ENCODE peak calls at places on chromosome 18, in seven cellular contexts. J, Y, W, I, H, O and B are unnamed samples.

GRCh38 chr18:70172225-70172624 is 33.3 kb downstream of the RTTN start:
- DNase-seq in H (peak; percentile 28), Y (no peak), J (no peak), W (no peak), I (no peak), O (peak; percentile 27), B (no peak)

GRCh38 chr18:1779587-1779986 is 791.7 kb downstream of the METTL4 start:
- DNase-seq in W (no peak), H (no peak), J (no peak), I (no peak), Y (no peak), O (no peak), B (no peak)

GRCh38 chr18:27844416-27844792 is 332.5 kb downstream of the CDH2 start:
- DNase-seq in O (no peak), Y (no peak), I (no peak), H (no peak), J (no peak), W (no peak), B (no peak)

GRCh38 chr18:25998461-25998860 is 92.0 kb downstream of the SS18 start:
- DNase-seq in H (peak; percentile 1), J (no peak), Y (no peak), I (no peak), W (no peak), O (no peak), B (no peak)

GRCh38 chr18:28189400-28190239 is 12.7 kb upstream of the CDH2 start:
- DNase-seq in W (peak; percentile 52), I (no peak), H (peak; percentile 75), O (peak; percentile 73), Y (peak; percentile 23), J (peak; percentile 48), B (no peak)

GRCh38 chr18:77132369-77133050 is at the start of gene MBP:
- DNase-seq in W (no peak), O (no peak), Y (no peak), I (peak; percentile 82), J (no peak), H (peak; percentile 45), B (peak; percentile 77)

GRCh38 chr18:32057624-32058165 is 34.0 kb upstream of the RNF138 start:
- DNase-seq in Y (no peak), J (no peak), H (no peak), O (no peak), W (no peak), I (no peak), B (no peak)

GRCh38 chr18:77528877-77529276 is 279.2 kb downstream of the GALR1 start:
- DNase-seq in W (no peak), O (no peak), J (no peak), Y (no peak), I (no peak), H (no peak), B (no peak)

GRCh38 chr18:55534996-55535395 is 53.0 kb downstream of the TCF4 start:
- DNase-seq in H (no peak), I (no peak), Y (no peak), O (no peak), J (no peak), W (no peak), B (no peak)

GRCh38 chr18:40159141-40160017 is 1795.7 kb upstream of the PIK3C3 start:
- DNase-seq in H (peak; percentile 21), J (no peak), W (no peak), I (no peak), O (peak; percentile 63), Y (peak; percentile 16), B (no peak)

GRCh38 chr18:4004176-4004829 is 450.8 kb downstream of the DLGAP1 start:
- DNase-seq in H (no peak), O (peak; percentile 62), W (no peak), J (no peak), I (no peak), Y (peak; percentile 16), B (no peak)

GRCh38 chr18:41073372-41073954 is 881.6 kb upstream of the PIK3C3 start:
- DNase-seq in I (no peak), J (no peak), O (peak; percentile 36), H (no peak), W (no peak), Y (no peak), B (no peak)

GRCh38 chr18:22912835-22913234 is 20.3 kb upstream of the RBBP8 start:
- DNase-seq in O (no peak), H (no peak), J (no peak), I (no peak), W (no peak), Y (no peak), B (no peak)

GRCh38 chr18:24534271-24534670 is 73.8 kb downstream of the HRH4 start:
- DNase-seq in I (no peak), H (no peak), O (no peak), W (peak; percentile 70), Y (no peak), J (no peak), B (no peak)

GRCh38 chr18:9855686-9856085 is 30.1 kb upstream of the TXNDC2 start:
- DNase-seq in Y (no peak), O (no peak), I (peak; percentile 84), W (no peak), H (no peak), J (no peak), B (no peak)

GRCh38 chr18:80135136-80135535 is 26.1 kb downstream of the ADNP2 start:
- DNase-seq in I (no peak), J (no peak), O (no peak), Y (no peak), H (no peak), W (no peak), B (no peak)

GRCh38 chr18:9079863-9080528 is 22.5 kb upstream of the NDUFV2 start:
- DNase-seq in Y (no peak), I (no peak), W (no peak), O (no peak), J (no peak), H (no peak), B (no peak)

GRCh38 chr18:57881818-57882413 is 78.8 kb upstream of the ATP8B1 start:
- DNase-seq in Y (peak; percentile 62), W (peak; percentile 77), H (peak; percentile 84), I (peak; percentile 83), J (peak; percentile 41), O (peak; percentile 83), B (no peak)

GRCh38 chr18:55384551-55385275 is 203.3 kb downstream of the TCF4 start:
- DNase-seq in I (no peak), W (peak; percentile 60), H (peak; percentile 11), Y (no peak), J (peak; percentile 51), O (peak; percentile 67), B (no peak)

GRCh38 chr18:25136416-25137132 is 215.4 kb downstream of the ZNF521 start:
- DNase-seq in O (peak; percentile 41), H (no peak), W (no peak), I (no peak), Y (no peak), J (no peak), B (no peak)

GRCh38 chr18:12458761-12459160 is 51.0 kb downstream of the PRELID3A start:
- DNase-seq in I (no peak), Y (no peak), H (no peak), O (peak; percentile 51), W (no peak), J (no peak), B (no peak)

GRCh38 chr18:12449040-12449814 is 41.5 kb downstream of the PRELID3A start:
- DNase-seq in H (no peak), W (no peak), J (no peak), O (no peak), I (no peak), Y (no peak), B (no peak)

GRCh38 chr18:12455511-12455910 is 47.8 kb downstream of the PRELID3A start:
- DNase-seq in J (no peak), Y (no peak), H (no peak), I (no peak), W (no peak), O (no peak), B (no peak)

DNA sequence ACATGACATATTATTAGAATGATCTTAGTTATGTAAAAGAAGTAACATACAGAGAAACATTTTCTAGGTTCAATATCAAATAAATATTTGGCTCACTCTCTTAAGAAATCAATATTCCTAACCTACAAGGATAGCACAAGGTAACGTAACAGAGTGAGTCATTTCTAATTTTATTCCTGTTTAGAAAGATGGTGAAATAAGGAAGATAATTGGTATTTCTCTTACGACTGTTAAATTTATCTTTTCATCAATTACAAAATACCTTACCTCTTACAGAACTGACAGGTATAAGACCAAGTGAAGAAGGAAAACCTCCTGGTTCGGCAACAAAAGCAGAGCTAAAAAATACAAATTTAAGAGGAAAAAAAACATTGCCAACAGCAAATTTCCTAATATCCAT is 45.1 kb downstream of the PRELID3A start:
- DNase-seq in I (no peak), O (no peak), J (no peak), Y (no peak), H (no peak), W (no peak), B (no peak)
- H3K4me3 ChIP-seq in I (no peak overlapping the region), O (no peak overlapping the region), J (no peak overlapping the region), Y (no peak overlapping the region), H (no peak overlapping the region), W (no peak overlapping the region), B (no peak overlapping the region)

DNA sequence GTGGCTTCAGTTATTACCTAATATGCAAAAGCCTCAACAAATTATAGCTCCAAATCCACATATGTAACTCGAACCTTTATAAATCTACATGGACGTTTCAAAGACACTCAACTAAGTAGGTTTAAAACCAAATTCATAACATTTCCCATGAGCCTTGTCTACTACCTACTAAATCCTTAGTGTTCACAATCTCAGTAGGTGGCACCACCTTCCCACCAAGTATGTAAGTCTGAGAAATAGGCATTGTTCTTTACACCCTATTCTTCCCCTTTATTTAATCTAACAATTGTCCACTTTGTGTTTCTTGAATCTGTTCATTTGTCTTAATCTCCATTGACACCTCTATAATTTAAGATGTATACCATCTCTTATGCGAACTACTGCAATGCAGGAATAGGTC is 4.6 kb downstream of the PIGN start:
- DNase-seq in I (no peak), O (no peak), Y (no peak), W (no peak), J (no peak), H (no peak), B (no peak)
- TF ChIP-seq CTCF in I (no peak), O (no peak), Y (no peak), W (no peak), J (no peak), H (no peak), B (no peak)

GRCh38 chr18:48485828-48486405 is 52.9 kb upstream of the CTIF start:
- DNase-seq in H (no peak), O (no peak), W (no peak), Y (no peak), J (no peak), I (no peak), B (no peak)
- H3K27ac ChIP-seq in H (peak overlapping the region; percentile 73), O (no peak overlapping the region), W (no peak overlapping the region), Y (no peak overlapping the region), J (no peak overlapping the region), I (no peak overlapping the region), B (peak overlapping the region; percentile 25)

GRCh38 chr18:59219672-59220163 is at the start of gene GRP:
- DNase-seq in H (no peak), I (no peak), W (peak; percentile 76), J (no peak), Y (no peak), O (no peak), B (no peak)

GRCh38 chr18:59222341-59222740 is 2.4 kb downstream of the GRP start:
- DNase-seq in W (no peak), I (no peak), H (no peak), Y (no peak), O (no peak), J (no peak), B (no peak)

GRCh38 chr18:59218018-59218417 is 1.9 kb upstream of the GRP start:
- DNase-seq in Y (no peak), O (no peak), H (no peak), W (no peak), I (no peak), J (no peak), B (no peak)

GRCh38 chr18:59220164-59220783 is 316 bp downstream of the GRP start:
- DNase-seq in H (no peak), J (no peak), O (no peak), Y (no peak), W (peak; percentile 51), I (no peak), B (no peak)

GRCh38 chr18:59220784-59221765 is 1.1 kb downstream of the GRP start:
- DNase-seq in H (no peak), O (no peak), W (peak; percentile 53), J (no peak), I (no peak), Y (no peak), B (no peak)
- H3K4me3 ChIP-seq in H (no peak overlapping the region), O (no peak overlapping the region), W (peak overlapping the region; percentile 50), J (no peak overlapping the region), I (no peak overlapping the region), Y (no peak overlapping the region), B (no peak overlapping the region)